ENCODE peak calls at places on chromosomes 7 and 10, in ten cellular contexts. One of them, this sample, is unnamed.
A peak's percentile ranks its signal among the peaks of the same experiment; 100 is the strongest.

GRCh38 chr7:91191771-91192170 is 72.5 kb upstream of the FZD1 start:
- DNase-seq in stimulated activated CD8-positive, alpha-beta memory T cell treated with anti-CD3 and anti-CD28 coated beads, Interleukin-12 subunit alpha, Interleukin-12 subunit beta, amount 100 ng/mL, for 4 hours: no peak
- DNase-seq in NCI-H774: no peak
- DNase-seq in 8988T: no peak
- DNase-seq in NAMALWA: no peak
- DNase-seq in SW480: no peak
- DNase-seq in astrocyte of the hippocampus: peak; percentile 34
- DNase-seq in left colon: no peak
- DNase-seq in choroid plexus epithelial cell: no peak
- DNase-seq in effector memory CD4-positive, alpha-beta T cell: no peak
- DNase-seq in this sample: no peak

GRCh38 chr10:133401500-133401899 is 7.5 kb downstream of the MTG1 start:
- DNase-seq in NAMALWA: no peak
- DNase-seq in SW480: no peak
- DNase-seq in choroid plexus epithelial cell: no peak
- DNase-seq in stimulated activated CD8-positive, alpha-beta memory T cell treated with anti-CD3 and anti-CD28 coated beads, Interleukin-12 subunit alpha, Interleukin-12 subunit beta, amount 100 ng/mL, for 4 hours: no peak
- DNase-seq in left colon: no peak
- DNase-seq in effector memory CD4-positive, alpha-beta T cell: no peak
- DNase-seq in 8988T: peak; percentile 3
- DNase-seq in NCI-H774: no peak
- DNase-seq in astrocyte of the hippocampus: no peak
- DNase-seq in this sample: no peak

GRCh38 chr7:32507416-32507815 is 12.1 kb downstream of the AVL9 start:
- DNase-seq in SW480: peak; percentile 69
- DNase-seq in stimulated activated CD8-positive, alpha-beta memory T cell treated with anti-CD3 and anti-CD28 coated beads, Interleukin-12 subunit alpha, Interleukin-12 subunit beta, amount 100 ng/mL, for 4 hours: no peak
- DNase-seq in effector memory CD4-positive, alpha-beta T cell: no peak
- DNase-seq in 8988T: no peak
- DNase-seq in left colon: no peak
- DNase-seq in NAMALWA: no peak
- DNase-seq in NCI-H774: no peak
- DNase-seq in astrocyte of the hippocampus: peak; percentile 46
- DNase-seq in choroid plexus epithelial cell: peak; percentile 90
- DNase-seq in this sample: no peak

GRCh38 chr10:122999347-122999746 is 9.2 kb downstream of the IKZF5 start:
- DNase-seq in stimulated activated CD8-positive, alpha-beta memory T cell treated with anti-CD3 and anti-CD28 coated beads, Interleukin-12 subunit alpha, Interleukin-12 subunit beta, amount 100 ng/mL, for 4 hours: no peak
- DNase-seq in 8988T: no peak
- DNase-seq in NAMALWA: no peak
- DNase-seq in SW480: peak; percentile 37
- DNase-seq in effector memory CD4-positive, alpha-beta T cell: no peak
- DNase-seq in NCI-H774: peak; percentile 11
- DNase-seq in astrocyte of the hippocampus: no peak
- DNase-seq in choroid plexus epithelial cell: no peak
- DNase-seq in left colon: no peak
- DNase-seq in this sample: no peak

GRCh38 chr7:44964831-44965440 is 13.9 kb downstream of the MYO1G start:
- DNase-seq in 8988T: no peak
- DNase-seq in NAMALWA: no peak
- DNase-seq in effector memory CD4-positive, alpha-beta T cell: no peak
- DNase-seq in stimulated activated CD8-positive, alpha-beta memory T cell treated with anti-CD3 and anti-CD28 coated beads, Interleukin-12 subunit alpha, Interleukin-12 subunit beta, amount 100 ng/mL, for 4 hours: no peak
- DNase-seq in astrocyte of the hippocampus: no peak
- DNase-seq in left colon: no peak
- DNase-seq in SW480: no peak
- DNase-seq in choroid plexus epithelial cell: no peak
- DNase-seq in NCI-H774: no peak
- DNase-seq in this sample: no peak

GRCh38 chr7:12715372-12716133 is 28.1 kb downstream of the ARL4A start:
- DNase-seq in effector memory CD4-positive, alpha-beta T cell: no peak
- DNase-seq in stimulated activated CD8-positive, alpha-beta memory T cell treated with anti-CD3 and anti-CD28 coated beads, Interleukin-12 subunit alpha, Interleukin-12 subunit beta, amount 100 ng/mL, for 4 hours: peak; percentile 1
- DNase-seq in choroid plexus epithelial cell: peak; percentile 99
- DNase-seq in left colon: peak; percentile 79
- DNase-seq in NAMALWA: no peak
- DNase-seq in NCI-H774: peak; percentile 54
- DNase-seq in SW480: peak; percentile 100
- DNase-seq in astrocyte of the hippocampus: peak; percentile 93
- DNase-seq in 8988T: no peak
- DNase-seq in this sample: peak; percentile 96

GRCh38 chr10:14571866-14572507 is 202.7 kb downstream of the FAM107B start:
- DNase-seq in left colon: peak; percentile 45
- DNase-seq in NCI-H774: peak; percentile 46
- DNase-seq in SW480: peak; percentile 36
- DNase-seq in astrocyte of the hippocampus: peak; percentile 80
- DNase-seq in effector memory CD4-positive, alpha-beta T cell: peak; percentile 64
- DNase-seq in choroid plexus epithelial cell: peak; percentile 81
- DNase-seq in stimulated activated CD8-positive, alpha-beta memory T cell treated with anti-CD3 and anti-CD28 coated beads, Interleukin-12 subunit alpha, Interleukin-12 subunit beta, amount 100 ng/mL, for 4 hours: peak; percentile 33
- DNase-seq in 8988T: no peak
- DNase-seq in NAMALWA: no peak
- DNase-seq in this sample: no peak

GRCh38 chr10:45373783-45374450 is at the start of gene ALOX5:
- DNase-seq in astrocyte of the hippocampus: peak; percentile 49
- DNase-seq in SW480: peak; percentile 37
- DNase-seq in stimulated activated CD8-positive, alpha-beta memory T cell treated with anti-CD3 and anti-CD28 coated beads, Interleukin-12 subunit alpha, Interleukin-12 subunit beta, amount 100 ng/mL, for 4 hours: no peak
- DNase-seq in NAMALWA: peak; percentile 84
- DNase-seq in left colon: peak; percentile 70
- DNase-seq in choroid plexus epithelial cell: no peak
- DNase-seq in NCI-H774: peak; percentile 82
- DNase-seq in 8988T: peak; percentile 46
- DNase-seq in effector memory CD4-positive, alpha-beta T cell: peak; percentile 25
- DNase-seq in this sample: no peak

GRCh38 chr7:124101173-124101768 is 68.4 kb upstream of the TMEM229A start:
- DNase-seq in SW480: no peak
- DNase-seq in NCI-H774: peak; percentile 4
- DNase-seq in 8988T: no peak
- DNase-seq in astrocyte of the hippocampus: peak; percentile 26
- DNase-seq in stimulated activated CD8-positive, alpha-beta memory T cell treated with anti-CD3 and anti-CD28 coated beads, Interleukin-12 subunit alpha, Interleukin-12 subunit beta, amount 100 ng/mL, for 4 hours: no peak
- DNase-seq in NAMALWA: peak; percentile 68
- DNase-seq in effector memory CD4-positive, alpha-beta T cell: no peak
- DNase-seq in left colon: no peak
- DNase-seq in choroid plexus epithelial cell: peak; percentile 21
- DNase-seq in this sample: no peak

GRCh38 chr10:87092861-87093460 is 1.7 kb downstream of the GLUD1 start:
- DNase-seq in 8988T: no peak
- DNase-seq in effector memory CD4-positive, alpha-beta T cell: peak; percentile 17
- DNase-seq in SW480: peak; percentile 46
- DNase-seq in stimulated activated CD8-positive, alpha-beta memory T cell treated with anti-CD3 and anti-CD28 coated beads, Interleukin-12 subunit alpha, Interleukin-12 subunit beta, amount 100 ng/mL, for 4 hours: no peak
- DNase-seq in choroid plexus epithelial cell: peak; percentile 60
- DNase-seq in left colon: peak; percentile 41
- DNase-seq in NCI-H774: no peak
- DNase-seq in astrocyte of the hippocampus: peak; percentile 57
- DNase-seq in NAMALWA: peak; percentile 69
- DNase-seq in this sample: peak; percentile 78

GRCh38 chr7:25014735-25015134 is 34.8 kb upstream of the OSBPL3 start:
- DNase-seq in stimulated activated CD8-positive, alpha-beta memory T cell treated with anti-CD3 and anti-CD28 coated beads, Interleukin-12 subunit alpha, Interleukin-12 subunit beta, amount 100 ng/mL, for 4 hours: no peak
- DNase-seq in left colon: no peak
- DNase-seq in astrocyte of the hippocampus: no peak
- DNase-seq in 8988T: no peak
- DNase-seq in SW480: no peak
- DNase-seq in effector memory CD4-positive, alpha-beta T cell: no peak
- DNase-seq in choroid plexus epithelial cell: peak; percentile 65
- DNase-seq in NAMALWA: no peak
- DNase-seq in NCI-H774: no peak
- DNase-seq in this sample: peak; percentile 25

GRCh38 chr7:143320620-143321019 is 4.7 kb downstream of the CLCN1 start:
- DNase-seq in effector memory CD4-positive, alpha-beta T cell: no peak
- DNase-seq in astrocyte of the hippocampus: no peak
- DNase-seq in NAMALWA: no peak
- DNase-seq in left colon: peak; percentile 66
- DNase-seq in NCI-H774: no peak
- DNase-seq in choroid plexus epithelial cell: no peak
- DNase-seq in stimulated activated CD8-positive, alpha-beta memory T cell treated with anti-CD3 and anti-CD28 coated beads, Interleukin-12 subunit alpha, Interleukin-12 subunit beta, amount 100 ng/mL, for 4 hours: no peak
- DNase-seq in 8988T: no peak
- DNase-seq in SW480: no peak
- DNase-seq in this sample: no peak

GRCh38 chr10:29501692-29502091 is 133.1 kb downstream of the SVIL start:
- DNase-seq in astrocyte of the hippocampus: peak; percentile 91
- DNase-seq in NAMALWA: no peak
- DNase-seq in choroid plexus epithelial cell: peak; percentile 64
- DNase-seq in effector memory CD4-positive, alpha-beta T cell: no peak
- DNase-seq in SW480: peak; percentile 59
- DNase-seq in 8988T: no peak
- DNase-seq in stimulated activated CD8-positive, alpha-beta memory T cell treated with anti-CD3 and anti-CD28 coated beads, Interleukin-12 subunit alpha, Interleukin-12 subunit beta, amount 100 ng/mL, for 4 hours: no peak
- DNase-seq in left colon: no peak
- DNase-seq in NCI-H774: no peak
- DNase-seq in this sample: no peak

GRCh38 chr7:155992107-155992506 is 179.8 kb upstream of the SHH start:
- DNase-seq in NCI-H774: no peak
- DNase-seq in left colon: no peak
- DNase-seq in SW480: no peak
- DNase-seq in 8988T: no peak
- DNase-seq in effector memory CD4-positive, alpha-beta T cell: no peak
- DNase-seq in NAMALWA: no peak
- DNase-seq in astrocyte of the hippocampus: no peak
- DNase-seq in choroid plexus epithelial cell: no peak
- DNase-seq in stimulated activated CD8-positive, alpha-beta memory T cell treated with anti-CD3 and anti-CD28 coated beads, Interleukin-12 subunit alpha, Interleukin-12 subunit beta, amount 100 ng/mL, for 4 hours: no peak
- DNase-seq in this sample: no peak

GRCh38 chr7:90178592-90179279 is 24.5 kb downstream of the STEAP1 start:
- DNase-seq in 8988T: no peak
- DNase-seq in effector memory CD4-positive, alpha-beta T cell: no peak
- DNase-seq in stimulated activated CD8-positive, alpha-beta memory T cell treated with anti-CD3 and anti-CD28 coated beads, Interleukin-12 subunit alpha, Interleukin-12 subunit beta, amount 100 ng/mL, for 4 hours: no peak
- DNase-seq in NCI-H774: no peak
- DNase-seq in astrocyte of the hippocampus: peak; percentile 70
- DNase-seq in choroid plexus epithelial cell: peak; percentile 71
- DNase-seq in left colon: no peak
- DNase-seq in SW480: peak; percentile 100
- DNase-seq in NAMALWA: peak; percentile 14
- DNase-seq in this sample: peak; percentile 56

GRCh38 chr7:152647-153046 is 39.7 kb upstream of the FAM20C start:
- DNase-seq in left colon: no peak
- DNase-seq in SW480: peak; percentile 69
- DNase-seq in effector memory CD4-positive, alpha-beta T cell: no peak
- DNase-seq in stimulated activated CD8-positive, alpha-beta memory T cell treated with anti-CD3 and anti-CD28 coated beads, Interleukin-12 subunit alpha, Interleukin-12 subunit beta, amount 100 ng/mL, for 4 hours: no peak
- DNase-seq in astrocyte of the hippocampus: no peak
- DNase-seq in choroid plexus epithelial cell: no peak
- DNase-seq in NAMALWA: no peak
- DNase-seq in 8988T: no peak
- DNase-seq in NCI-H774: no peak
- DNase-seq in this sample: no peak

GRCh38 chr10:34988397-34989067 is 101.6 kb downstream of the CUL2 start:
- DNase-seq in NCI-H774: no peak
- DNase-seq in SW480: no peak
- DNase-seq in left colon: no peak
- DNase-seq in 8988T: no peak
- DNase-seq in NAMALWA: no peak
- DNase-seq in astrocyte of the hippocampus: no peak
- DNase-seq in effector memory CD4-positive, alpha-beta T cell: no peak
- DNase-seq in choroid plexus epithelial cell: no peak
- DNase-seq in stimulated activated CD8-positive, alpha-beta memory T cell treated with anti-CD3 and anti-CD28 coated beads, Interleukin-12 subunit alpha, Interleukin-12 subunit beta, amount 100 ng/mL, for 4 hours: no peak
- DNase-seq in this sample: no peak

GRCh38 chr7:129889133-129889854 is 63.5 kb downstream of the UBE2H start:
- DNase-seq in NAMALWA: no peak
- DNase-seq in stimulated activated CD8-positive, alpha-beta memory T cell treated with anti-CD3 and anti-CD28 coated beads, Interleukin-12 subunit alpha, Interleukin-12 subunit beta, amount 100 ng/mL, for 4 hours: no peak
- DNase-seq in NCI-H774: peak; percentile 51
- DNase-seq in astrocyte of the hippocampus: peak; percentile 40
- DNase-seq in 8988T: no peak
- DNase-seq in choroid plexus epithelial cell: no peak
- DNase-seq in SW480: no peak
- DNase-seq in left colon: no peak
- DNase-seq in effector memory CD4-positive, alpha-beta T cell: no peak
- DNase-seq in this sample: no peak

GRCh38 chr10:84356951-84357350 is 28.6 kb downstream of the CCSER2 start:
- DNase-seq in stimulated activated CD8-positive, alpha-beta memory T cell treated with anti-CD3 and anti-CD28 coated beads, Interleukin-12 subunit alpha, Interleukin-12 subunit beta, amount 100 ng/mL, for 4 hours: no peak
- DNase-seq in 8988T: no peak
- DNase-seq in NCI-H774: no peak
- DNase-seq in effector memory CD4-positive, alpha-beta T cell: no peak
- DNase-seq in choroid plexus epithelial cell: no peak
- DNase-seq in astrocyte of the hippocampus: peak; percentile 25
- DNase-seq in SW480: no peak
- DNase-seq in NAMALWA: no peak
- DNase-seq in left colon: no peak
- DNase-seq in this sample: no peak

GRCh38 chr7:46568420-46569116 is 647.5 kb upstream of the IGFBP3 start:
- DNase-seq in NCI-H774: no peak
- DNase-seq in effector memory CD4-positive, alpha-beta T cell: no peak
- DNase-seq in astrocyte of the hippocampus: no peak
- DNase-seq in stimulated activated CD8-positive, alpha-beta memory T cell treated with anti-CD3 and anti-CD28 coated beads, Interleukin-12 subunit alpha, Interleukin-12 subunit beta, amount 100 ng/mL, for 4 hours: no peak
- DNase-seq in 8988T: no peak
- DNase-seq in choroid plexus epithelial cell: no peak
- DNase-seq in SW480: peak; percentile 83
- DNase-seq in left colon: peak; percentile 51
- DNase-seq in NAMALWA: no peak
- DNase-seq in this sample: no peak

GRCh38 chr7:29953735-29954347 is 35.8 kb downstream of the SCRN1 start:
- DNase-seq in choroid plexus epithelial cell: no peak
- DNase-seq in SW480: no peak
- DNase-seq in astrocyte of the hippocampus: no peak
- DNase-seq in stimulated activated CD8-positive, alpha-beta memory T cell treated with anti-CD3 and anti-CD28 coated beads, Interleukin-12 subunit alpha, Interleukin-12 subunit beta, amount 100 ng/mL, for 4 hours: no peak
- DNase-seq in 8988T: no peak
- DNase-seq in NAMALWA: no peak
- DNase-seq in effector memory CD4-positive, alpha-beta T cell: no peak
- DNase-seq in NCI-H774: no peak
- DNase-seq in left colon: no peak
- DNase-seq in this sample: no peak

GRCh38 chr7:141563956-141564623 is 12.9 kb downstream of the AGK start:
- DNase-seq in astrocyte of the hippocampus: no peak
- DNase-seq in choroid plexus epithelial cell: peak; percentile 44
- DNase-seq in stimulated activated CD8-positive, alpha-beta memory T cell treated with anti-CD3 and anti-CD28 coated beads, Interleukin-12 subunit alpha, Interleukin-12 subunit beta, amount 100 ng/mL, for 4 hours: no peak
- DNase-seq in effector memory CD4-positive, alpha-beta T cell: no peak
- DNase-seq in NCI-H774: no peak
- DNase-seq in SW480: no peak
- DNase-seq in NAMALWA: peak; percentile 48
- DNase-seq in left colon: no peak
- DNase-seq in 8988T: no peak
- DNase-seq in this sample: no peak

GRCh38 chr10:128422221-128422620 is 296.0 kb upstream of the MKI67 start:
- DNase-seq in stimulated activated CD8-positive, alpha-beta memory T cell treated with anti-CD3 and anti-CD28 coated beads, Interleukin-12 subunit alpha, Interleukin-12 subunit beta, amount 100 ng/mL, for 4 hours: no peak
- DNase-seq in NCI-H774: no peak
- DNase-seq in 8988T: no peak
- DNase-seq in SW480: no peak
- DNase-seq in astrocyte of the hippocampus: no peak
- DNase-seq in effector memory CD4-positive, alpha-beta T cell: no peak
- DNase-seq in left colon: no peak
- DNase-seq in NAMALWA: no peak
- DNase-seq in choroid plexus epithelial cell: no peak
- DNase-seq in this sample: no peak

GRCh38 chr10:119526606-119527592 is 15.6 kb downstream of the RGS10 start:
- DNase-seq in 8988T: no peak
- DNase-seq in stimulated activated CD8-positive, alpha-beta memory T cell treated with anti-CD3 and anti-CD28 coated beads, Interleukin-12 subunit alpha, Interleukin-12 subunit beta, amount 100 ng/mL, for 4 hours: no peak
- DNase-seq in SW480: no peak
- DNase-seq in NAMALWA: no peak
- DNase-seq in NCI-H774: no peak
- DNase-seq in choroid plexus epithelial cell: no peak
- DNase-seq in astrocyte of the hippocampus: no peak
- DNase-seq in effector memory CD4-positive, alpha-beta T cell: no peak
- DNase-seq in left colon: no peak
- DNase-seq in this sample: peak; percentile 30

GRCh38 chr7:30976381-30976780 is 12.6 kb downstream of the GHRHR start:
- DNase-seq in NCI-H774: no peak
- DNase-seq in astrocyte of the hippocampus: no peak
- DNase-seq in 8988T: no peak
- DNase-seq in effector memory CD4-positive, alpha-beta T cell: no peak
- DNase-seq in NAMALWA: no peak
- DNase-seq in choroid plexus epithelial cell: no peak
- DNase-seq in stimulated activated CD8-positive, alpha-beta memory T cell treated with anti-CD3 and anti-CD28 coated beads, Interleukin-12 subunit alpha, Interleukin-12 subunit beta, amount 100 ng/mL, for 4 hours: no peak
- DNase-seq in left colon: no peak
- DNase-seq in SW480: no peak
- DNase-seq in this sample: no peak